ENCODE peak calls at places on chromosomes 3 and 15, in five cellular contexts. T is endodermal cell, L is transverse colon, C is OCI-LY7, N is DND-41. B is an unnamed sample.

GRCh38 chr15:51621917-51622268 is 678 bp downstream of the DMXL2 start:
- DNase-seq in T (peak; percentile 83), L (peak; percentile 49), C (peak; percentile 5), N (peak; percentile 53), B (no peak)

GRCh38 chr3:64686446-64686908 is 1.3 kb downstream of the ADAMTS9 start:
- DNase-seq in T (no peak), L (peak; percentile 39), C (no peak), N (no peak), B (no peak)

GRCh38 chr3:57949779-57950618 is 58.2 kb upstream of the FLNB start:
- DNase-seq in T (no peak), L (no peak), C (no peak), N (no peak), B (no peak)

GRCh38 chr15:75058127-75058905 is 34.9 kb downstream of the PPCDC start:
- DNase-seq in T (peak; percentile 66), L (no peak), C (no peak), N (no peak), B (no peak)

GRCh38 chr15:62135532-62136134 is 29.5 kb downstream of the C2CD4B start:
- DNase-seq in T (no peak), L (peak; percentile 44), C (no peak), N (no peak), B (no peak)

GRCh38 chr3:29718661-29719065 is 437.8 kb downstream of the RBMS3 start:
- DNase-seq in T (no peak), L (no peak), C (no peak), N (no peak), B (no peak)

GRCh38 chr15:98077186-98077585 is 116.7 kb downstream of the ARRDC4 start:
- DNase-seq in T (peak; percentile 36), L (peak; percentile 12), C (no peak), N (no peak), B (no peak)

GRCh38 chr3:193040836-193041672 is 123.4 kb upstream of the MB21D2 start:
- DNase-seq in T (no peak), L (no peak), C (peak; percentile 56), N (no peak), B (no peak)

GRCh38 chr15:68209735-68210408 is 4.7 kb upstream of the CALML4 start:
- DNase-seq in T (peak; percentile 36), L (no peak), C (peak; percentile 87), N (no peak), B (peak; percentile 11)

GRCh38 chr3:172133830-172134229 is 94.5 kb downstream of the FNDC3B start:
- DNase-seq in T (no peak), L (no peak), C (no peak), N (no peak), B (no peak)

GRCh38 chr3:51568041-51568440 is 29.5 kb downstream of the RAD54L2 start:
- DNase-seq in T (no peak), L (no peak), C (no peak), N (no peak), B (no peak)

GRCh38 chr3:143831208-143831607 is 17.1 kb downstream of the SLC9A9 start:
- DNase-seq in T (no peak), L (no peak), C (no peak), N (no peak), B (no peak)
- H3K4me3 ChIP-seq in T (no peak overlapping the region), L (no peak overlapping the region), C (no peak overlapping the region), N (no peak overlapping the region), B (no peak overlapping the region)

GRCh38 chr15:85025516-85026279 is 44.0 kb downstream of the PDE8A start:
- DNase-seq in T (no peak), L (no peak), C (no peak), N (no peak), B (no peak)

GRCh38 chr15:85022860-85023403 is 41.3 kb downstream of the PDE8A start:
- DNase-seq in T (no peak), L (no peak), C (no peak), N (no peak), B (no peak)

GRCh38 chr15:85024003-85024402 is 42.3 kb downstream of the PDE8A start:
- DNase-seq in T (no peak), L (no peak), C (no peak), N (no peak), B (no peak)

GRCh38 chr15:85026304-85027032 is 44.8 kb downstream of the PDE8A start:
- DNase-seq in T (no peak), L (no peak), C (no peak), N (no peak), B (no peak)

DNA sequence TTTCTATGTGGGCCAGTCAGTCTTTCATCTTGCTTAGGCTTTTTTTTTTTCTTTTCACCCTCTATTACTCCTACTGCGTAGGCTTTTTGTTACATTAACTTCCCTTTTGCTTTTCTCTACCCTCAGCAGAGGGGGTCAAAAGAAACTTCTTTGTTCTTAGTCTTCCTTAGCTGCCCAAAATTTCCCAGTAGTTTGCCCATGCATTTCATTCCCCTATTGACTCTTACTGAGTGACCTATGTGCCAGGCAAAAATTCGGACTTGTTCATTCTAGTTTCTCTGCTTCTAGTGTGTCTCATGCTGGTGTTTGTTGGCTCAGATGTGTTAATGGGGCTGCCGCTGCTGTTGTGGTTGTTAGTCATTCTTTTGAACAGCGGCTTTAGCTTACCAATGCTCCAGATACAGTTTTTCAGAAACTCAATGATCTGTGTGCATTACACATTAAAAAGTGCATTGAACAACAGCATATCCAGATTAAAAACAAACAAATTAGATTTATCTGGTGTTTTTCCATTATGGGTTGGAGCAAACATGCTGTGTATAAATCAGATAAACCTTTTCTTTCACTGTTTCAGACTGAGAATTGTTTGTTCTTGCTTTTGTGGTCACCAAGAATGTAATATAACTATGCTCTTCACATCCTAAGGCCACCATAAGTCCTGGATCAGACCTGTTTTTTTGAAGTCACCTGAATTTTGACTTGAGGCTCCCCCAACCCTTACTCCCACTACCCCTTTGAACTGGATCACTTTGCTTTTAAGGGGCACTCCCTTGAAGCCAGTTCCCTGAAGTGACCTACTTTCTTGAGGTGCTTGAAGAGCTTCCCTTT is 43.1 kb downstream of the PDE8A start:
- DNase-seq in T (no peak), L (no peak), C (no peak), N (no peak), B (no peak)
- H3K27ac ChIP-seq in T (no peak overlapping the region), L (peak overlapping the region; percentile 59), C (no peak overlapping the region), N (no peak overlapping the region), B (no peak overlapping the region)

GRCh38 chr15:92941668-92942067 is 41.5 kb downstream of the CHD2 start:
- DNase-seq in T (no peak), L (no peak), C (no peak), N (no peak), B (no peak)
- H3K36me3 ChIP-seq in T (peaks cover 95% of the 10 kb centered on the region), L (peaks cover 92% of the 10 kb centered on the region), C (peaks cover 97% of the 10 kb centered on the region), N (peaks cover 97% of the 10 kb centered on the region), B (peaks cover 83% of the 10 kb centered on the region)

GRCh38 chr15:28015855-28016254 is 83.3 kb downstream of the OCA2 start:
- DNase-seq in T (no peak), L (no peak), C (no peak), N (no peak), B (no peak)
- H3K4me3 ChIP-seq in T (no peak overlapping the region), L (no peak overlapping the region), C (no peak overlapping the region), N (no peak overlapping the region), B (no peak overlapping the region)

DNA sequence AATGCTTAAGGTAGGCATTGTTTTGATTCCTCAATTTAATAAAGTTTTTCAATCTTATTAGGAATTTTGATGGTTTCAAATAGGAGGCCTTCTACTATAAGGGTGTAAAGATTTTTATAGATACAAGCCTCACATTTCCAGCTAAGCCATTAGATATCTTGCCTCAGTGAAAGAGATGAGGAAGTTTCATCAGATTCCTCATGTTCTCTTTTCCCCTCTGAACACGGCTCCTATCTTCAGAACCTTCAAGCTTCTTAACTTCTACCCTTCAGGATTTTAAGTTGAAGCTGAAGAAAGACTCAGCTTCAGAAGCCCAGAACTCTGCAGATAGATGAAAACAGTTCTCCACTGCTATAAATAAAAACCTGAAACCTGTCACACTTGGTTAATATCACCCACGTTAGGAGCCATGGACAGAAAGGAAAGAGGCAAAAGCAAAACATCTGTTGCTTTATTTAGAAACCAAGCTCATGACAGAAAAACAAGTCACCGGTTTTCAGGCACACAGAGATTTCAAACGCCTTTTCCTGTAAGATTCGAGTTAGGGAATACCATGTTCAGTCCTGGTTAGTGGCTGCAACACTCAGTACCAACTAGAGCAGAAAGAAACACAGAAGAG is 82.2 kb upstream of the GOLGA8B start:
- DNase-seq in T (no peak), L (no peak), C (no peak), N (no peak), B (no peak)
- H3K27ac ChIP-seq in T (no peak overlapping the region), L (no peak overlapping the region), C (no peak overlapping the region), N (no peak overlapping the region), B (peak overlapping the region; percentile 27)